ENCODE peak calls at places on chromosome 18, in eight cellular contexts. Z is fibroblast of the conjunctiva; U is left ventricle myocardium inferior; M is T-cell; S is activated T-helper 9 cell treated with anti-CD3 and anti-CD28 coated beads, Interleukin-2, amount 50 U/mL, for 16 hours; X is brain microvascular endothelial cell; D is retinal pigment epithelial cell; N is skeletal muscle cell. A is an unnamed sample.

GRCh38 chr18:21181763-21182162 is 60.3 kb upstream of the GREB1L start:
- DNase-seq in M (no peak), U (no peak), D (no peak), N (no peak), S (no peak), Z (no peak), X (no peak), A (no peak)

GRCh38 chr18:8662574-8663255 is 42.6 kb upstream of the MTCL1 start:
- DNase-seq in S (no peak), D (no peak), X (no peak), U (no peak), Z (no peak), M (no peak), N (no peak), A (peak; percentile 68)

GRCh38 chr18:44325903-44326650 is 354.6 kb upstream of the SETBP1 start:
- DNase-seq in Z (peak; percentile 68), N (peak; percentile 35), U (peak; percentile 16), X (peak; percentile 66), D (peak; percentile 19), S (no peak), M (no peak), A (peak; percentile 36)

GRCh38 chr18:8994603-8995002 is 107.9 kb upstream of the NDUFV2 start:
- DNase-seq in S (no peak), D (no peak), X (no peak), U (no peak), Z (no peak), N (no peak), M (no peak), A (no peak)

GRCh38 chr18:62688743-62689317 is 26.5 kb upstream of the PHLPP1 start:
- DNase-seq in S (no peak), U (no peak), Z (no peak), M (no peak), N (no peak), X (no peak), D (no peak), A (no peak)

GRCh38 chr18:68447286-68447685 is 267.6 kb downstream of the TMX3 start:
- DNase-seq in U (no peak), N (no peak), S (no peak), X (no peak), M (no peak), Z (no peak), D (no peak), A (no peak)

GRCh38 chr18:35024965-35025364 is 16.2 kb upstream of the MAPRE2 start:
- DNase-seq in S (no peak), M (no peak), Z (no peak), U (peak; percentile 56), X (peak; percentile 34), N (peak; percentile 89), D (peak; percentile 45), A (no peak)

GRCh38 chr18:44943201-44943881 is 262.7 kb downstream of the SETBP1 start:
- DNase-seq in S (no peak), D (no peak), U (no peak), M (no peak), X (peak; percentile 81), Z (no peak), N (no peak), A (no peak)

GRCh38 chr18:45167109-45167551 is 448.1 kb upstream of the SLC14A2 start:
- DNase-seq in Z (no peak), D (no peak), X (peak; percentile 72), S (no peak), M (no peak), U (no peak), N (peak; percentile 56), A (peak; percentile 84)

GRCh38 chr18:49400398-49401072 is 59.9 kb downstream of the DYM start:
- DNase-seq in U (no peak), M (no peak), S (no peak), D (peak; percentile 22), Z (no peak), N (no peak), X (no peak), A (no peak)

GRCh38 chr18:13374096-13374467 is 155.5 kb downstream of the LDLRAD4 start:
- DNase-seq in S (no peak), N (no peak), M (no peak), X (no peak), D (no peak), U (no peak), Z (no peak), A (no peak)

GRCh38 chr18:77376043-77376732 is 126.5 kb downstream of the GALR1 start:
- DNase-seq in U (no peak), Z (no peak), N (no peak), X (no peak), D (no peak), S (no peak), M (no peak), A (peak; percentile 82)

GRCh38 chr18:45402485-45403056 is 212.7 kb upstream of the SLC14A2 start:
- DNase-seq in S (no peak), M (no peak), Z (no peak), X (peak; percentile 29), U (no peak), N (peak; percentile 49), D (peak; percentile 17), A (no peak)

GRCh38 chr18:35572644-35573043 is 8.9 kb upstream of the GALNT1 start:
- DNase-seq in S (no peak), M (no peak), N (no peak), D (no peak), X (peak; percentile 45), Z (no peak), U (no peak), A (no peak)

GRCh38 chr18:5975111-5975622 is 79.8 kb upstream of the TMEM200C start:
- DNase-seq in U (no peak), M (no peak), S (no peak), N (peak; percentile 44), Z (peak; percentile 8), X (peak; percentile 75), D (peak; percentile 46), A (no peak)

A was measured in DMS153.